ENCODE peak calls at places on chromosomes 12 and 14, in five cellular contexts. J is A549, N is K562, F is IMR-90, G is SK-N-SH. W is an unnamed sample.

GRCh38 chr14:94031161-94031875 is 5.2 kb downstream of the OTUB2 start:
- DNase-seq in J (no peak), N (no peak), F (no peak), G (no peak), W (no peak)

GRCh38 chr14:32129124-32129523 is 52.0 kb downstream of the ARHGAP5 start:
- DNase-seq in J (peak), N (no peak), F (peak), G (no peak), W (no peak)

GRCh38 chr12:88579572-88579940 is 715 bp downstream of the KITLG start:
- DNase-seq in J (peak), N (no peak), F (no peak), G (peak), W (no peak)

GRCh38 chr12:132489078-132489601 is 811 bp upstream of the FBRSL1 start:
- DNase-seq in J (no peak), N (peak), F (no peak), G (no peak), W (no peak)

GRCh38 chr12:52243774-52244614 is 11.0 kb downstream of the KRT7 start:
- DNase-seq in J (peak), N (no peak), F (peak), G (peak), W (peak)

GRCh38 chr14:89221109-89221508 is 195.9 kb downstream of the FOXN3 start:
- DNase-seq in J (no peak), N (no peak), F (peak), G (no peak), W (no peak)

GRCh38 chr12:24049771-24050170 is 100.3 kb upstream of the SOX5 start:
- DNase-seq in J (no peak), N (no peak), F (no peak), G (no peak), W (no peak)

GRCh38 chr14:66440806-66441205 is 45.4 kb upstream of the CCDC196 start:
- DNase-seq in J (no peak), N (no peak), F (no peak), G (no peak), W (no peak)

GRCh38 chr14:97417331-97417730 is 620.1 kb downstream of the VRK1 start:
- DNase-seq in J (no peak), N (no peak), F (no peak), G (no peak), W (no peak)

GRCh38 chr12:121893901-121894540 is 5.4 kb downstream of the PSMD9 start:
- DNase-seq in J (peak), N (no peak), F (peak), G (no peak), W (no peak)

GRCh38 chr12:82329508-82329907 is 28.7 kb downstream of the CCDC59 start:
- DNase-seq in J (no peak), N (no peak), F (no peak), G (no peak), W (no peak)

GRCh38 chr12:1838994-1839365 is 18.6 kb downstream of the LRTM2 start:
- DNase-seq in J (no peak), N (no peak), F (no peak), G (no peak), W (no peak)

GRCh38 chr12:10408842-10409241 is 715 bp downstream of the KLRC4 start:
- DNase-seq in J (no peak), N (no peak), F (no peak), G (no peak), W (no peak)

GRCh38 chr14:82546401-82546800 is 1012.7 kb upstream of the SEL1L start:
- DNase-seq in J (no peak), N (no peak), F (no peak), G (no peak), W (no peak)

GRCh38 chr12:30823140-30823669 is 68.5 kb upstream of the CAPRIN2 start:
- DNase-seq in J (no peak), N (no peak), F (no peak), G (no peak), W (no peak)

GRCh38 chr12:103250487-103250886 is 245.3 kb downstream of the C12orf42 start:
- DNase-seq in J (no peak), N (no peak), F (no peak), G (no peak), W (no peak)

GRCh38 chr14:61444215-61444768 is 122.9 kb downstream of the PRKCH start:
- DNase-seq in J (no peak), N (no peak), F (no peak), G (no peak), W (no peak)

GRCh38 chr14:63663428-63664142 is 21.9 kb upstream of the WDR89 start:
- DNase-seq in J (no peak), N (no peak), F (no peak), G (no peak), W (no peak)
- TF ChIP-seq RCOR1 in J (no peak), N (no peak), F (no peak), G (no peak), W (no peak)

GRCh38 chr12:130448044-130448821 is 110.5 kb downstream of the PIWIL1 start:
- DNase-seq in J (no peak), N (peak), F (no peak), G (no peak), W (no peak)
- TF ChIP-seq RCOR1 in J (no peak), N (no peak), F (no peak), G (no peak), W (no peak)

GRCh38 chr12:53816360-53817020 is 64.7 kb upstream of the CISTR start:
- DNase-seq in J (no peak), N (no peak), F (no peak), G (no peak), W (no peak)

GRCh38 chr12:53817021-53817389 is 65.2 kb upstream of the CISTR start:
- DNase-seq in J (no peak), N (no peak), F (no peak), G (no peak), W (no peak)

GRCh38 chr12:53820907-53821306 is 69.1 kb upstream of the CISTR start:
- DNase-seq in J (no peak), N (no peak), F (no peak), G (no peak), W (no peak)

GRCh38 chr12:53824001-53824716 is 72.4 kb upstream of the CISTR start:
- DNase-seq in J (no peak), N (no peak), F (no peak), G (no peak), W (no peak)

DNA sequence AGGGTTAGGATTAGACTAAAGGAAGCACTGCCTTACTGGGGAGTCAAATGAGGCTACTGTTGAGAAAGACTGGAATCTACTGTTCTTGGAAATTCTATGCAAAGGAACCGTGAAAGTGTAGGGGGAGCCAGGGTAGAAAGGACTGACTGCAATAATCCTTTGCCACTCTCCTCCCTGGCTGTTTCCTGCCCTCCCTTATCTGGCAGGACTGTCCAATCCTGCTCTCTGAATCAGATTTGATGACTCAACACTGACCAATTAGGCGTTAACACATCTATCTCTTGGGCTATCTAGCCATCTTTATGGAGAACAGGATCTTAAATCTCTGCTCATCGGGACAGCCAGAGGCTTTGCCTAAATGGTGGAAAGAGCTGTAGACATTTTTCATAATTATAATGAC is 68.7 kb upstream of the CISTR start:
- DNase-seq in J (peak), N (no peak), F (peak), G (no peak), W (no peak)
- TF ChIP-seq RCOR1 in J (no peak), N (no peak), F (no peak), G (no peak), W (no peak)

GRCh38 chr14:22870811-22871199 is 735 bp upstream of the LRP10 start:
- DNase-seq in J (no peak), N (no peak), F (no peak), G (no peak), W (no peak)

GRCh38 chr14:22866874-22867273 is 4.7 kb upstream of the LRP10 start:
- DNase-seq in J (no peak), N (no peak), F (no peak), G (no peak), W (no peak)

GRCh38 chr14:22864979-22865378 is 6.6 kb upstream of the LRP10 start:
- DNase-seq in J (no peak), N (no peak), F (no peak), G (no peak), W (no peak)

GRCh38 chr14:22861651-22862050 is 9.9 kb upstream of the LRP10 start:
- DNase-seq in J (no peak), N (no peak), F (no peak), G (no peak), W (no peak)

GRCh38 chr14:22865424-22866215 is 5.9 kb upstream of the LRP10 start:
- DNase-seq in J (no peak), N (peak), F (no peak), G (peak), W (no peak)
- TF ChIP-seq RCOR1 in J (no peak), N (no peak), F (no peak), G (no peak), W (no peak)

GRCh38 chr12:48910196-48910595 is 15.1 kb downstream of the FKBP11 start:
- DNase-seq in J (no peak), N (no peak), F (no peak), G (no peak), W (no peak)

GRCh38 chr12:48903363-48903981 is 21.8 kb downstream of the FKBP11 start:
- DNase-seq in J (no peak), N (no peak), F (peak), G (no peak), W (no peak)

GRCh38 chr12:48903982-48904411 is 21.3 kb downstream of the FKBP11 start:
- DNase-seq in J (peak), N (peak), F (peak), G (peak), W (peak)

GRCh38 chr12:48901278-48901677 is 24.0 kb downstream of the FKBP11 start:
- DNase-seq in J (no peak), N (no peak), F (peak), G (no peak), W (peak)

GRCh38 chr12:48907243-48907642 is 18.0 kb downstream of the FKBP11 start:
- DNase-seq in J (no peak), N (no peak), F (no peak), G (no peak), W (no peak)
- TF ChIP-seq RCOR1 in J (no peak), N (no peak), F (no peak), G (no peak), W (no peak)

GRCh38 chr14:53824061-53824460 is 132.6 kb downstream of the BMP4 start:
- DNase-seq in J (no peak), N (no peak), F (no peak), G (no peak), W (peak)

GRCh38 chr14:53828820-53829219 is 127.8 kb downstream of the BMP4 start:
- DNase-seq in J (no peak), N (no peak), F (no peak), G (no peak), W (no peak)
- TF ChIP-seq RCOR1 in J (no peak), N (no peak), F (no peak), G (no peak), W (no peak)

GRCh38 chr12:65067383-65067782 is 53.7 kb downstream of the WIF1 start:
- DNase-seq in J (no peak), N (no peak), F (no peak), G (no peak), W (no peak)
- TF ChIP-seq RCOR1 in J (no peak), N (no peak), F (no peak), G (no peak), W (no peak)

GRCh38 chr14:75299576-75299975 is 20.9 kb downstream of the FOS start:
- DNase-seq in J (no peak), N (no peak), F (no peak), G (no peak), W (no peak)

GRCh38 chr14:75301666-75302325 is 23.2 kb downstream of the FOS start:
- DNase-seq in J (no peak), N (peak), F (no peak), G (no peak), W (no peak)

GRCh38 chr14:75299064-75299463 is 20.4 kb downstream of the FOS start:
- DNase-seq in J (no peak), N (no peak), F (no peak), G (no peak), W (no peak)

GRCh38 chr14:75306917-75307699 is 28.5 kb downstream of the FOS start:
- DNase-seq in J (peak), N (peak), F (peak), G (peak), W (no peak)

GRCh38 chr14:75303415-75303814 is 24.8 kb downstream of the FOS start:
- DNase-seq in J (peak), N (peak), F (peak), G (peak), W (no peak)
- TF ChIP-seq RCOR1 in J (no peak), N (no peak), F (no peak), G (peak), W (no peak)

GRCh38 chr12:68727776-68728175 is 18.2 kb upstream of the SLC35E3 start:
- DNase-seq in J (no peak), N (no peak), F (no peak), G (no peak), W (no peak)

GRCh38 chr12:68733661-68734071 is 12.3 kb upstream of the SLC35E3 start:
- DNase-seq in J (no peak), N (no peak), F (peak), G (no peak), W (no peak)
- TF ChIP-seq RCOR1 in J (no peak), N (no peak), F (no peak), G (no peak), W (no peak)

DNA sequence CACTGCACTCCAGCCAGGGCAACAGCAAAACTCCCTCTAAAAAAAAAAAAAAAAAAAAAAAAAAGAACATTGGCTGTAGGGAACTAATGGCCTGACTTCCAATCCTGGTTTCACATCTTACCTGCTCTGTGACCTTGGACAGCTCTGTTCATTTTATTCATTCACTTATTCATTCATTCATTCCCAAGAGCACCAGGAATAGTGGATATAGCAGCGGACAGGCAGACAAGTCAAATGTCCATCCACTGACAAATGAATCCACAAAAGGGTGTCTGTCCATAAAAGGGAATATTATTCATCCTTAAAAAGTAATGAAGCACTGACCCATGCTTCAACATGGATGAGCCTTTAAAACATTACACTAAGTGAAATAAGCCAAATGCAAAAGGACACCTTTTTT is 27.6 kb upstream of the C12orf76 start:
- DNase-seq in J (no peak), N (no peak), F (no peak), G (no peak), W (no peak)
- TF ChIP-seq RCOR1 in J (no peak), N (no peak), F (no peak), G (no peak), W (no peak)